ENCODE peak calls at places on chromosomes 12 and 14, in ten cellular contexts. V is pancreas; C is CD8-positive, alpha-beta T cell; H is heart left ventricle; E is neural progenitor cell; D is upper lobe of right lung; S is hepatocyte; L is ascending aorta; R is tibial nerve; W is aorta. N is an unnamed sample.
A peak's percentile ranks its signal among the peaks of the same experiment; 100 is the strongest.

GRCh38 chr14:57889245-57889644 is 23.4 kb upstream of the SLC35F4 start:
- DNase-seq in V (peak; percentile 37), L (no peak), W (peak; percentile 82), E (no peak), S (peak; percentile 33), R (peak; percentile 8), H (peak; percentile 77), C (no peak), D (peak; percentile 78), N (no peak)

GRCh38 chr12:3201741-3202500 is 124.7 kb downstream of the TSPAN9 start:
- DNase-seq in H (peak; percentile 61), V (no peak), W (no peak), R (no peak), S (no peak), D (no peak), L (no peak), E (no peak), C (no peak), N (no peak)

GRCh38 chr12:108730337-108731104 is 797 bp downstream of the CORO1C start:
- DNase-seq in C (peak; percentile 36), S (peak; percentile 83), V (peak; percentile 67), H (peak; percentile 74), D (peak; percentile 86), E (peak; percentile 84), W (peak; percentile 85), R (peak; percentile 59), L (peak; percentile 44), N (peak; percentile 85)

GRCh38 chr14:85471744-85472143 is 58.2 kb upstream of the FLRT2 start:
- DNase-seq in E (no peak), L (no peak), D (no peak), R (no peak), V (peak; percentile 50), W (peak; percentile 45), H (peak; percentile 40), S (peak; percentile 32), C (no peak), N (no peak)

GRCh38 chr12:115163710-115164109 is 479.7 kb upstream of the TBX3 start:
- DNase-seq in R (no peak), E (peak; percentile 86), S (peak; percentile 29), H (no peak), V (no peak), L (no peak), W (no peak), C (no peak), D (no peak), N (no peak)

GRCh38 chr14:97703006-97703760 is 906.0 kb downstream of the VRK1 start:
- DNase-seq in D (no peak), V (no peak), C (no peak), E (no peak), S (no peak), W (no peak), R (no peak), L (no peak), H (no peak), N (no peak)

GRCh38 chr12:66678640-66679268 is at the start of gene GRIP1:
- DNase-seq in W (no peak), V (no peak), S (no peak), L (no peak), D (no peak), H (no peak), E (peak; percentile 61), R (no peak), C (no peak), N (no peak)

GRCh38 chr14:101731187-101732080 is 30.1 kb upstream of the PPP2R5C start:
- DNase-seq in V (peak; percentile 90), L (peak; percentile 58), H (peak; percentile 66), S (peak; percentile 91), C (peak; percentile 90), E (no peak), D (peak; percentile 90), W (peak; percentile 77), R (no peak), N (peak; percentile 89)

GRCh38 chr14:69395929-69396328 is 2.2 kb downstream of the ERH start:
- DNase-seq in W (no peak), D (no peak), C (no peak), H (no peak), E (no peak), R (no peak), L (no peak), S (no peak), V (no peak), N (no peak)

DNA sequence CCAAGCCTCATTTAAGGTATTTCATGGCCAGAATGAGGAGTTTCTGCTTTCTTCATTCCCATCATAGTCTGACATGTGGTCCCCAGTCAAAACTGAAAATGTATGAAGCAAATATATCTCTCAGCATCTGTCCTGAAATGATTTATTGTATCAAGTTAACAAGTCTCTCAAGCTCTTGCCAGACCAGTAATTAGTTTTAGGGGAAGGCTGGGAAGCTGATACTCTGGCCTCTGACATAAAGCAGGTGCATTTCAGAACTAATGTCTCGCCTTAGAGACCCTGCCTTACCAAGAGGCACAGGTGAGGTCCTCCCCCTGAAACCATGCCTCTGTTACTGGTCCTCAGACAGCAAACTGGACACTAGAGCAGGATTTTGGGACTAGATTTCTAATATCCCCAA is 266.5 kb downstream of the SLC15A4 start:
- DNase-seq in L (no peak), S (no peak), W (no peak), C (no peak), H (no peak), D (no peak), E (no peak), V (no peak), R (no peak), N (no peak)
- H3K9me3 ChIP-seq in L (no peaks in the 10 kb centered on the region), S (no peaks in the 10 kb centered on the region), W (peaks cover 3% of the 10 kb centered on the region), C (no peaks in the 10 kb centered on the region), H (no peaks in the 10 kb centered on the region), D (no peaks in the 10 kb centered on the region), E (no peaks in the 10 kb centered on the region), V (no peaks in the 10 kb centered on the region), R (peaks cover 31% of the 10 kb centered on the region), N (peaks cover 2% of the 10 kb centered on the region)

DNA sequence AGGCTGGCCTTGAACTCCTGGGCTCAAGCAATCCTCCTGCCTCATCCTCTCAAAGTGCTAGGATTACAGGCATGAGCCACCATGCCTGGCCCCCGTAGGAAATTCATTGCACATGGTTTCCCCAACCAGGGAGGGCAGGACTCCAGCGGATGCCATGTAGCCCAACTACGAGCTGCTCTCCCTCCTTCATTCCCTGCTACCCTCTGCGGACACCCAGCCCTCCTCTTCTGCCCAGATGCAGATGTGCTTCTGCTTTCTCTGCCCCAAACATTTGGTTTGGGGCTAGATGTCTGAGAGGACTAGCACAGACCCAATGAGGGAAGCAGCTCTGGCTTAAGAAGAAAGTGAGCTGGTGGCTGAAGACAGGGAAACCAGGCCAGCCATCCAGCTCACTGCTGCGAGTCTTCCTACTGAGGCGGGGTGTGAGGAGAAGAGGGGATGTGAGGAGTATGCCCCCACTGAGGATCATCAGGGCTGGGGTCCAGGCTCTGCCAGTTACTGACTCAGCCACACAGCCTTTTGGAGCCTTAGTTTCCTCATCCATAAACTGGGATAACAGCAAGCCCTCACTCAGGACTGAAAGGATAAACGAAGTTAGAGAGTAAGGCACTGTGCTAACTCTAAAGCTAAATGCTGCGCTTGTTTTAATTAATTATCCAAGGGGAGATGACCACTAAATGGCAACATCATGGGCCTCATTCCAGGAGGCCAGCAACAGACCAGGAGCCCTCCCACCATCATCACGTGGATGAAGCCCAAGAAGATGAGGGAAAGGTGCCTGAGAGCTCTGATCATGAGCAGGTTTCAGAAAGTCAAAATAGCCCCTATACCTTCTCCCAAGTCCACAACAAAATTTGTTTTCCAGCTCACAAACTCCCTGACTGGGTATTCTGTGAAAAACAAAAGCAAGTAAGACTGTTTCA is 10.9 kb downstream of the CTDSP2 start:
- DNase-seq in V (no peak), C (no peak), W (no peak), L (no peak), H (no peak), S (no peak), D (no peak), E (no peak), R (no peak), N (no peak)
- H3K4me1 ChIP-seq in V (peaks cover 71% of the 10 kb centered on the region), C (peaks cover 98% of the 10 kb centered on the region), W (peaks cover 10% of the 10 kb centered on the region), L (peaks cover 64% of the 10 kb centered on the region), H (peaks cover 100% of the 10 kb centered on the region), S (peaks cover 88% of the 10 kb centered on the region), D (peaks cover 100% of the 10 kb centered on the region), E (peaks cover 82% of the 10 kb centered on the region), R (peaks cover 11% of the 10 kb centered on the region), N (peaks cover 93% of the 10 kb centered on the region)

GRCh38 chr14:34020014-34020413 is 69.1 kb upstream of the EGLN3 start:
- DNase-seq in H (no peak), V (no peak), D (no peak), C (no peak), L (no peak), R (peak; percentile 40), E (no peak), W (no peak), S (no peak), N (no peak)

GRCh38 chr14:34018125-34018524 is 67.3 kb upstream of the EGLN3 start:
- DNase-seq in V (no peak), S (no peak), D (no peak), L (no peak), W (no peak), E (no peak), H (no peak), R (no peak), C (no peak), N (no peak)

GRCh38 chr14:34014936-34015335 is 64.1 kb upstream of the EGLN3 start:
- DNase-seq in C (no peak), H (no peak), W (no peak), D (no peak), E (no peak), S (no peak), R (no peak), V (no peak), L (no peak), N (no peak)

GRCh38 chr14:34021096-34021495 is 70.2 kb upstream of the EGLN3 start:
- DNase-seq in R (no peak), V (no peak), W (no peak), L (no peak), C (no peak), S (no peak), E (no peak), D (no peak), H (no peak), N (no peak)

DNA sequence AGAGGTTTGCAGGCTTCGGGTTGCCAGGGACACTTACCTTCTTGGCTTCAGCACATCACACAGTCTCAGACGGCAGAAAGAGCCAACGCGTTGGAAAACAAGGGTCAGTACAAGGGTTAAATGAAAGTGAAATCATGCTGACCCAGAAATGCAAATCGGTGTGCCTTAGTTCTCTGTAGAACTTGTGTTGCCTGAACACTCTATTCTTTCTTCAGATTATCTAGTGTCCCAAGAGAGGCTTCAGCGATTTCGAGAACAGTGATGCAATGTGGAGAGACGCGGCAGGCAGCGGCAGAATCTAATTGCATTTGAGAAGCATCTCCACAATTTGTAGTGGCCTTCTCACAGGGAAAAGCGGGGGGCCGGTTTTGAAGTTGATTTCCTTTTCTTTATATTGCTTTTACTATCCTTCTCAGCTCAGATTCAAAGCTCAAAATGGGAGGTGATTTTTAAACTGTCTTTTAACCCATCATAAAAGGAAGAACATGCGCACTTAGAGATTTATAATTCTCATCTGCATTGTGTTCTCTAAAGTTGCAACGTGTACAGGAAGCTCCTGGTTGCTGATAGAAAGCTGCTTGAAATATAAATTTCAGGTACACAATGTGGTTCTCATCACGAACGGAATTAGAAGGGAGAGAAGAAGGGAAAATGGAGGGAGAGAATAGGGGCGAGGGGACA is 67.8 kb upstream of the EGLN3 start:
- DNase-seq in D (no peak), S (no peak), V (no peak), L (no peak), H (peak; percentile 53), C (no peak), W (no peak), R (peak; percentile 62), E (no peak), N (no peak)
- H3K4me3 ChIP-seq in D (no peak overlapping the region), S (no peak overlapping the region), V (no peak overlapping the region), L (peak overlapping the region; percentile 4), H (no peak overlapping the region), C (peak overlapping the region; percentile 30), W (no peak overlapping the region), R (peak overlapping the region; percentile 37), E (no peak overlapping the region), N (no peak overlapping the region)

GRCh38 chr12:13255792-13256704 is 59.5 kb downstream of the EMP1 start:
- DNase-seq in S (peak; percentile 95), H (peak; percentile 94), R (peak; percentile 92), D (peak; percentile 95), L (peak; percentile 74), V (peak; percentile 92), W (peak; percentile 96), C (peak; percentile 64), E (peak; percentile 93), N (peak; percentile 91)
- H3K9me3 ChIP-seq in S (no peaks in the 10 kb centered on the region), H (no peaks in the 10 kb centered on the region), R (no peaks in the 10 kb centered on the region), D (no peaks in the 10 kb centered on the region), L (no peaks in the 10 kb centered on the region), V (no peaks in the 10 kb centered on the region), W (no peaks in the 10 kb centered on the region), C (no peaks in the 10 kb centered on the region), E (no peaks in the 10 kb centered on the region), N (no peaks in the 10 kb centered on the region)